ENCODE peak calls at places on chromosomes 16 and 17, in six cellular contexts. Y is HuH-7.5; H is hypothalamus; U is activated CD4-positive, alpha-beta T cell treated with anti-CD3 and anti-CD28 coated beads for 48 hours; N is NCI-H187 treated with DMSO at 0.1 percent for 48 hours; O is GM04504. Q is an unnamed sample.

GRCh38 chr17:60163108-60163784 is 13.5 kb downstream of the CA4 start:
- DNase-seq in Y (peak), H (no peak), U (no peak), N (no peak), O (no peak), Q (no peak)

GRCh38 chr17:50143461-50144176 is 6.9 kb downstream of the PPP1R9B start:
- DNase-seq in Y (no peak), H (no peak), U (no peak), N (no peak), O (no peak), Q (no peak)

GRCh38 chr17:4968916-4969550 is 1.4 kb upstream of the SPAG7 start:
- DNase-seq in Y (no peak), H (no peak), U (peak), N (no peak), O (no peak), Q (peak)

GRCh38 chr17:72287586-72287985 is 166.8 kb downstream of the SOX9 start:
- DNase-seq in Y (no peak), H (no peak), U (no peak), N (no peak), O (no peak), Q (no peak)

GRCh38 chr17:61635913-61636432 is 45.0 kb upstream of the NACA2 start:
- DNase-seq in Y (peak), H (no peak), U (peak), N (no peak), O (peak), Q (peak)

GRCh38 chr16:31409433-31409832 is 16.3 kb downstream of the ITGAD start:
- DNase-seq in Y (no peak), H (no peak), U (no peak), N (no peak), O (peak), Q (no peak)

GRCh38 chr17:28573521-28573920 is 2.2 kb upstream of the PIGS start:
- DNase-seq in Y (no peak), H (no peak), U (no peak), N (no peak), O (no peak), Q (no peak)

GRCh38 chr17:41010421-41010820 is 1.5 kb upstream of the KRTAP3-1 start:
- DNase-seq in Y (no peak), H (no peak), U (no peak), N (no peak), O (no peak), Q (no peak)

GRCh38 chr17:80835816-80836657 is 155.6 kb upstream of the CHMP6 start:
- DNase-seq in Y (no peak), H (no peak), U (no peak), N (no peak), O (no peak), Q (no peak)